ENCODE peak calls at places on chromosome X, in six cellular contexts. H, L, Y, G, I and Z are unnamed samples.

GRCh38 chrX:6861456-6861855 is 286.1 kb upstream of the STS start:
- DNase-seq in H (no peak), L (no peak), Y (no peak), G (no peak), I (no peak), Z (no peak)

GRCh38 chrX:118228456-118228855 is 111.8 kb upstream of the KLHL13 start:
- DNase-seq in H (no peak), L (no peak), Y (no peak), G (no peak), I (no peak), Z (no peak)

GRCh38 chrX:21725498-21725897 is 32.4 kb downstream of the SMPX start:
- DNase-seq in H (no peak), L (peak), Y (no peak), G (no peak), I (no peak), Z (no peak)

GRCh38 chrX:150525061-150525919 is 43.1 kb upstream of the MTM1 start:
- DNase-seq in H (no peak), L (no peak), Y (no peak), G (no peak), I (no peak), Z (no peak)

GRCh38 chrX:16436348-16437188 is 213.4 kb upstream of the S100G start:
- DNase-seq in H (no peak), L (peak), Y (peak), G (peak), I (peak), Z (peak)

GRCh38 chrX:103734125-103734760 is 23.5 kb downstream of the TMEM31 start:
- DNase-seq in H (no peak), L (peak), Y (no peak), G (no peak), I (no peak), Z (no peak)

GRCh38 chrX:129495941-129496340 is 27.3 kb downstream of the SMARCA1 start:
- DNase-seq in H (no peak), L (no peak), Y (no peak), G (no peak), I (no peak), Z (no peak)

GRCh38 chrX:24646745-24647182 is 383 bp downstream of the PCYT1B start:
- DNase-seq in H (no peak), L (no peak), Y (no peak), G (no peak), I (no peak), Z (no peak)

GRCh38 chrX:9515973-9516538 is 51.2 kb downstream of the TBL1X start:
- DNase-seq in H (no peak), L (peak), Y (no peak), G (no peak), I (no peak), Z (no peak)

GRCh38 chrX:135740683-135741149 is 27.3 kb downstream of the CT45A3 start:
- DNase-seq in H (peak), L (no peak), Y (peak), G (peak), I (peak), Z (peak)

GRCh38 chrX:154373340-154374306 is 811 bp downstream of the FLNA start:
- DNase-seq in H (no peak), L (peak), Y (peak), G (peak), I (peak), Z (no peak)

GRCh38 chrX:9897761-9898161 is 69.4 kb upstream of the CLDN34 start:
- DNase-seq in H (no peak), L (peak), Y (no peak), G (no peak), I (no peak), Z (no peak)

GRCh38 chrX:7950865-7951264 is 23.7 kb upstream of the PNPLA4 start:
- DNase-seq in H (no peak), L (no peak), Y (no peak), G (no peak), I (peak), Z (peak)

GRCh38 chrX:39309721-39310152 is 508.5 kb downstream of the MID1IP1 start:
- DNase-seq in H (no peak), L (peak), Y (no peak), G (no peak), I (no peak), Z (no peak)

GRCh38 chrX:20595928-20596550 is 329.3 kb upstream of the RPS6KA3 start:
- DNase-seq in H (no peak), L (peak), Y (no peak), G (no peak), I (no peak), Z (peak)

GRCh38 chrX:40060356-40060845 is 37.4 kb downstream of the BCOR start:
- DNase-seq in H (no peak), L (no peak), Y (no peak), G (no peak), I (no peak), Z (no peak)

DNA sequence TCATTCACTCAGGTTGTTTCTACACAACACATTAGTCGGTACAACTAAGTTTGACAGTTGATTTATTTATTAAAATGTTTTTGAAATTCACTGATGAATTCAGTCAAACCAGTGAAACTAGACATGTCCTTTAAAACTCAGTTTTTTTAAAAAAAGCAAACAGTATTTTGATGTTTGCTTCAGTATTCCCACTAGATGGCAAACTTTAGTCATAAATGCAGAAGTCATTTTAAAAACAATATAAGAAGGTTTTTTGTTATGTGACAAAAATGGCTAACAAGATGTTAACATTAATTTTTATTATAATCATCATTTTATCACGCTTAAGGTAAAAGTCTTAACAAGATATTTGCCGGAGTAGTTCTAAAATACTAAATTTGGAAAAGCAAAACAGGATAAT is 1337.8 kb upstream of the DIAPH2 start:
- DNase-seq in H (no peak), L (peak), Y (no peak), G (no peak), I (peak), Z (no peak)
- TF ChIP-seq CTCF in H (no peak), L (no peak), Y (peak), G (peak), I (peak), Z (no peak)

DNA sequence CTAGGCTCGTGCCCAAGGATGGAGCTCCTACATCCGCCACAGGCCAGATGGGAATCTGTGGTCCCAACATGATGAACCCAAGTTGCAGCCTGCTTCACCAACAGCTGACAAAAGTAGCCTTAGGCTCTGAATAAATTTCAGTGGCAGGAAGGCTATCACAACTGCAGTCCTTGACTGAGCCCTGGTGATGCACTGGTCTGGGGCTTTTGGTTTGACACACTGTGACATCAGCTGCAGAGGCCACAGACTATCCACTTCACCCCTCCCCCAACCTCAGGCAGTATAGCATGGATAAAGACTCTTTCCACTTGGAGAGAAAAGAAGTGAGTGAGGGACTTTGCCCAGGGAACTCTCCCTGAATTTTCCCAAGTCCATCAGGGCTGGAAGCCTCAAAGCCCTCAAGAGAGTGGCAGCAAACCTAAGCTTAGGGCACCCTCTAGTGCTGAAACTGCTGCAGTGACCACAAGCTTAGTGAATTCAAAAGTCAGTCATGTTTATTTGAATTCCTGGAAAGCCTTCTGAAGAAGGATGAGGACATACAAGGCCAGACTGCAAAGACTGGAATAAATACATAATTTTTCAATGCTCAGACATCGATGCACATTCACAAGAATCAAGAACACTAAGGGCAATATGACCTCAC is 135.0 kb upstream of the TENT5D start:
- DNase-seq in H (no peak), L (peak), Y (no peak), G (peak), I (peak), Z (no peak)
- TF ChIP-seq CTCF in H (no peak), L (peak), Y (peak), G (peak), I (peak), Z (peak)

GRCh38 chrX:1659664-1660461 is 45.0 kb downstream of the ASMT start:
- DNase-seq in H (peak), L (no peak), Y (no peak), G (peak), I (no peak), Z (no peak)

GRCh38 chrX:1656379-1656778 is 41.5 kb downstream of the ASMT start:
- DNase-seq in H (no peak), L (no peak), Y (no peak), G (no peak), I (no peak), Z (no peak)

GRCh38 chrX:1658083-1658463 is 43.2 kb downstream of the ASMT start:
- DNase-seq in H (no peak), L (no peak), Y (no peak), G (peak), I (no peak), Z (no peak)

GRCh38 chrX:1661048-1661921 is 46.4 kb downstream of the ASMT start:
- DNase-seq in H (no peak), L (no peak), Y (peak), G (peak), I (peak), Z (peak)

DNA sequence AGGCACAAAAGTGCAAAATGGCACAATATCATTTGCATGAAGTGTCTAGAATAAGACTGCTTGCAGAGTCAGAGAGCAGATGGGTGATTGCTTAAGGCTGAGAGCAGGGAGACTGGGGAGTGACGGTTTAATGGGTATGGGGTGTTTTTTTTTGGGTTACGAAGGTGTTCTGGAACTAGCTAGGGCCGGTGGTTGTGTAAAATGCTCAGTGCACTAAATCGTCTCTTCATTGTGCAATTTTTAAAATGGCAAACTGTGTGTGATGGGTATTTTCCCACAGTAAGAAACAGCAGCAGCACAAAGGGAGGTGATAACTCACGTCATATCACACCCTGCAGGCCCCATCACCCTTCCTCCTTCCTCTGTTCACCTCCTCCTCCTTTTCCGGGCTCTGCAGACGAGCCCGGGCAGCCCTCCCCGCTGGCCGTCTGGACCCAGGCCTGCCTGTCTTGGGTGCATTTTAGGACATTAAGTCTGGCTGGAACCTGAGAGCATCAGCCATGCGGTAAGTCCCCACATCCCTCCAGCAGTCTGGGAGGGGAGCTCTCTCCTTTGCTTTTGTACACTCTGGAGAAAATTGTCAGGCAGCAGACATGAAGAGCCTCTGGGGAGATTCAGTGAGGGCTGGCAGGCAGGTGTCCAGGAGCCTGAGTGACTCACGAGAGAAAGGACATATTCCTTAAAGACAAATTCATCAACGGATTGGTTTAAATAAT is 42.7 kb downstream of the ASMT start:
- DNase-seq in H (peak), L (peak), Y (no peak), G (no peak), I (peak), Z (peak)
- TF ChIP-seq CTCF in H (no peak), L (peak), Y (no peak), G (no peak), I (no peak), Z (no peak)

GRCh38 chrX:119573222-119573621 is 1.1 kb upstream of the UBE2A start:
- DNase-seq in H (no peak), L (no peak), Y (no peak), G (no peak), I (no peak), Z (no peak)

GRCh38 chrX:119573840-119574393 is 446 bp upstream of the UBE2A start:
- DNase-seq in H (no peak), L (peak), Y (peak), G (peak), I (peak), Z (peak)

GRCh38 chrX:119570351-119570835 is 4.0 kb upstream of the UBE2A start:
- DNase-seq in H (no peak), L (no peak), Y (no peak), G (no peak), I (no peak), Z (no peak)

GRCh38 chrX:119579414-119579813 is 5.1 kb downstream of the UBE2A start:
- DNase-seq in H (no peak), L (no peak), Y (no peak), G (no peak), I (no peak), Z (no peak)

GRCh38 chrX:119574394-119575266 is at the start of gene UBE2A:
- DNase-seq in H (peak), L (peak), Y (peak), G (peak), I (peak), Z (peak)
- TF ChIP-seq CTCF in H (peak), L (peak), Y (peak), G (peak), I (peak), Z (peak)

DNA sequence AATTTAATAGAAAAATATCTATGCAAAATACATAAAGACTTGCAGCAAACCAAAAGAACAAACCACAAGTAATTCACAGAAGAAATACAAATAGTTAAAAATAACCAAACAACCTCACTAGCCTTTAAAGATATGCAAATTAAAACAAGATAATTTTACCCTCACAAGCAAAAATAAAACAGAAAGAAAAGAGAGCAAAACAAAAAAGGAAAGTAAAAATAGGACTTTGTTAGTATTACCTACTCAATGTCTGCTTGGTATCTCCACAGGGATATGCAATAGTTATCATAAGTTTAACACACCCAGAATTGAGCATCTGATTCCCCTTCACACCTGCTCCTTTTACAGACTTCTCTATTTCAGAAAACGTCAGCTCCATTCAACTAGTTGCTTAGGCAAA is 737.5 kb upstream of the MAGEB2 start:
- DNase-seq in H (no peak), L (no peak), Y (no peak), G (no peak), I (peak), Z (peak)
- TF ChIP-seq CTCF in H (no peak), L (no peak), Y (no peak), G (no peak), I (no peak), Z (no peak)

DNA sequence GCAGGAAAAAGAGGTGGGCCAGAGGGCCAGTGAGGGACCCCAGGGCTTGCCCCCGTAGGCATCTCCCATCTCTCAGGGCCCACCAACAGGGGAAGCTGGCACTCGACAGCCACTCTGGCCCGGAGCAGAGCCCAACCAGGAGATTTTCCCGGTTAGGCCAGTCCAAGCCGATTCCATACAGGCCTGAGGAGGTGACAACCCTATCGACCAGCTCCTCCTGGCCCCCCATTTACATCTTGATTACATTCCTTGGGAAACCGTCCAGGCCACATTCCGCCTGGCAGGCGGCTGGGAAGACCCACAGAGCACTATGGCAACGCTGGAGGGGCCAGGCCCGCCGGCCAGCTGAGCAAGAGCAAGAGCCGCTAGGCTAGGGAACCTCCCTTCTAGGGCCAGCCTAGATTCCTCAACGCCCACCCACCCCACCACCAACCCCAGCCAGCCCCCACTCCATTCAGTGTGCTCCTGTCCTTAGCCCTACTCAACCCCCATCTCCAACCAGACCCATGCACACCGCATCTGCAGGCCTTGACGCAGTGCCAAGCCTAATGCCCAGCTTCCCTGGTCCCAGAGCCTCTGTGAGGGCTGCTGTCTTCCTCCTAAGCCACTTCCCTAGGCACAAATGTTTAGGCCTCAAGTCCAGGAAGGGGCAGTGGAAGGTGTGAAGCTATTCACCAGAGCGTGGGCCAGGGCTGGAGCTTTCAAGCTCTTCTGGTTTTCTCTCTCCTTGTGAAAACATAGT is 161.2 kb downstream of the EFNB1 start:
- DNase-seq in H (peak), L (peak), Y (no peak), G (peak), I (no peak), Z (peak)
- TF ChIP-seq CTCF in H (no peak), L (no peak), Y (no peak), G (no peak), I (no peak), Z (no peak)

GRCh38 chrX:14702145-14702544 is 170.7 kb downstream of the FANCB start:
- DNase-seq in H (no peak), L (no peak), Y (no peak), G (no peak), I (no peak), Z (no peak)

GRCh38 chrX:14694631-14695030 is 165.3 kb downstream of the GLRA2 start:
- DNase-seq in H (no peak), L (peak), Y (no peak), G (no peak), I (no peak), Z (no peak)

GRCh38 chrX:14698770-14699169 is 169.4 kb downstream of the GLRA2 start:
- DNase-seq in H (no peak), L (no peak), Y (no peak), G (no peak), I (no peak), Z (no peak)

GRCh38 chrX:14700982-14701381 is 171.6 kb downstream of the GLRA2 start:
- DNase-seq in H (no peak), L (no peak), Y (no peak), G (no peak), I (no peak), Z (no peak)

DNA sequence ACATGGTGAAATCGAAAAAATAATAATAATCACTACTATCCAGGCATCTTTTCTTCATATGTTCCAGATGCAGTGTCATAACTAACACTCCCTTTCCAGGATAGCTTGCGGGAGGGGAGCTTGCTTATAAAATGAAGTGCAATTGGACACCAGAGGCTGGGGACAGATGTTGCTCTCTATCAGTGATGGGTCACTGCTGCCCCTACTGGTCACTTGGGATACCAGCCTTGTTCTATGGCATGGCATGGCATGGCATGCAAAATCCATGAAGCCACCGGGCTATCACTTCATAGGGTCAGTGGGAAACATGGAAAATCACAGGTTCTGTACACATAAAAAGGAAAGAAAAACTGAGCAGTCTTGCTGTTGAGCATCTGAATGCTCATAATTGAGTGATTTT is 168.1 kb downstream of the GLRA2 start:
- DNase-seq in H (no peak), L (peak), Y (peak), G (peak), I (peak), Z (peak)
- TF ChIP-seq CTCF in H (no peak), L (peak), Y (peak), G (peak), I (peak), Z (peak)

GRCh38 chrX:110214684-110215083 is 103.2 kb downstream of the AMMECR1 start:
- DNase-seq in H (no peak), L (no peak), Y (no peak), G (no peak), I (no peak), Z (no peak)

GRCh38 chrX:110213183-110213582 is 104.7 kb downstream of the AMMECR1 start:
- DNase-seq in H (no peak), L (no peak), Y (no peak), G (no peak), I (no peak), Z (no peak)

GRCh38 chrX:110210417-110211139 is 107.3 kb downstream of the AMMECR1 start:
- DNase-seq in H (no peak), L (peak), Y (no peak), G (no peak), I (no peak), Z (no peak)

GRCh38 chrX:110211340-110211739 is 106.5 kb downstream of the AMMECR1 start:
- DNase-seq in H (no peak), L (no peak), Y (no peak), G (no peak), I (no peak), Z (no peak)

GRCh38 chrX:110212299-110212698 is 105.6 kb downstream of the AMMECR1 start:
- DNase-seq in H (no peak), L (no peak), Y (no peak), G (no peak), I (no peak), Z (no peak)
- TF ChIP-seq CTCF in H (no peak), L (peak), Y (no peak), G (peak), I (no peak), Z (no peak)